ENCODE peak calls at places on chromosomes 16 and 17, in ten cellular contexts. One of them, this sample, is unnamed.

GRCh38 chr17:66344473-66344872 is 42.1 kb downstream of the PRKCA start:
- DNase-seq in thoracic aorta: no peak
- DNase-seq in BJ: no peak
- DNase-seq in GM23338: no peak
- DNase-seq in endothelial cell of umbilical vein: no peak
- DNase-seq in stomach: no peak
- DNase-seq in IMR-90: no peak
- DNase-seq in CD4-positive, alpha-beta T cell: no peak
- DNase-seq in GM10248: no peak
- DNase-seq in fibroblast of mammary gland: no peak
- DNase-seq in this sample: no peak

GRCh38 chr17:76504117-76504516 is 2.9 kb upstream of the RHBDF2 start:
- DNase-seq in thoracic aorta: no peak
- DNase-seq in BJ: no peak
- DNase-seq in GM23338: no peak
- DNase-seq in endothelial cell of umbilical vein: no peak
- DNase-seq in stomach: no peak
- DNase-seq in IMR-90: no peak
- DNase-seq in CD4-positive, alpha-beta T cell: no peak
- DNase-seq in GM10248: no peak
- DNase-seq in fibroblast of mammary gland: no peak
- DNase-seq in this sample: no peak

GRCh38 chr16:53515259-53515658 is 12.2 kb upstream of the AKTIP start:
- DNase-seq in thoracic aorta: no peak
- DNase-seq in BJ: no peak
- DNase-seq in GM23338: no peak
- DNase-seq in endothelial cell of umbilical vein: peak
- DNase-seq in stomach: no peak
- DNase-seq in IMR-90: peak
- DNase-seq in CD4-positive, alpha-beta T cell: no peak
- DNase-seq in GM10248: no peak
- DNase-seq in fibroblast of mammary gland: peak
- DNase-seq in this sample: no peak

GRCh38 chr17:37700881-37701280 is 44.0 kb downstream of the HNF1B start:
- DNase-seq in thoracic aorta: no peak
- DNase-seq in BJ: no peak
- DNase-seq in GM23338: no peak
- DNase-seq in endothelial cell of umbilical vein: no peak
- DNase-seq in stomach: no peak
- DNase-seq in IMR-90: peak
- DNase-seq in CD4-positive, alpha-beta T cell: no peak
- DNase-seq in GM10248: no peak
- DNase-seq in fibroblast of mammary gland: no peak
- DNase-seq in this sample: no peak

GRCh38 chr16:12094537-12095265 is 118.2 kb downstream of the SNX29 start:
- DNase-seq in thoracic aorta: no peak
- DNase-seq in BJ: no peak
- DNase-seq in GM23338: no peak
- DNase-seq in endothelial cell of umbilical vein: no peak
- DNase-seq in stomach: no peak
- DNase-seq in IMR-90: no peak
- DNase-seq in CD4-positive, alpha-beta T cell: no peak
- DNase-seq in GM10248: no peak
- DNase-seq in fibroblast of mammary gland: no peak
- DNase-seq in this sample: no peak

GRCh38 chr17:47872019-47872650 is 21.2 kb upstream of the SP6 start:
- DNase-seq in thoracic aorta: no peak
- DNase-seq in BJ: no peak
- DNase-seq in GM23338: peak
- DNase-seq in endothelial cell of umbilical vein: no peak
- DNase-seq in stomach: no peak
- DNase-seq in IMR-90: no peak
- DNase-seq in CD4-positive, alpha-beta T cell: no peak
- DNase-seq in GM10248: no peak
- DNase-seq in fibroblast of mammary gland: no peak
- DNase-seq in this sample: no peak

GRCh38 chr16:56742030-56742984 is 12.4 kb downstream of the NUP93 start:
- DNase-seq in thoracic aorta: no peak
- DNase-seq in BJ: no peak
- DNase-seq in GM23338: no peak
- DNase-seq in endothelial cell of umbilical vein: peak
- DNase-seq in stomach: no peak
- DNase-seq in IMR-90: peak
- DNase-seq in CD4-positive, alpha-beta T cell: no peak
- DNase-seq in GM10248: no peak
- DNase-seq in fibroblast of mammary gland: peak
- DNase-seq in this sample: no peak

GRCh38 chr16:11554054-11554453 is 32.7 kb downstream of the LITAF start:
- DNase-seq in thoracic aorta: no peak
- DNase-seq in BJ: no peak
- DNase-seq in GM23338: no peak
- DNase-seq in endothelial cell of umbilical vein: no peak
- DNase-seq in stomach: no peak
- DNase-seq in IMR-90: no peak
- DNase-seq in CD4-positive, alpha-beta T cell: no peak
- DNase-seq in GM10248: no peak
- DNase-seq in fibroblast of mammary gland: no peak
- DNase-seq in this sample: no peak

GRCh38 chr16:89759742-89760366 is 38.5 kb downstream of the ZNF276 start:
- DNase-seq in thoracic aorta: no peak
- DNase-seq in BJ: no peak
- DNase-seq in GM23338: peak
- DNase-seq in endothelial cell of umbilical vein: no peak
- DNase-seq in stomach: no peak
- DNase-seq in IMR-90: no peak
- DNase-seq in CD4-positive, alpha-beta T cell: no peak
- DNase-seq in GM10248: no peak
- DNase-seq in fibroblast of mammary gland: peak
- DNase-seq in this sample: no peak

GRCh38 chr17:59366040-59366757 is 34.7 kb downstream of the YPEL2 start:
- DNase-seq in thoracic aorta: no peak
- DNase-seq in BJ: no peak
- DNase-seq in GM23338: peak
- DNase-seq in endothelial cell of umbilical vein: no peak
- DNase-seq in stomach: peak
- DNase-seq in IMR-90: no peak
- DNase-seq in CD4-positive, alpha-beta T cell: no peak
- DNase-seq in GM10248: no peak
- DNase-seq in fibroblast of mammary gland: no peak
- DNase-seq in this sample: no peak

GRCh38 chr16:86363057-86363490 is 147.3 kb upstream of the FOXF1 start:
- DNase-seq in thoracic aorta: no peak
- DNase-seq in BJ: peak
- DNase-seq in GM23338: no peak
- DNase-seq in endothelial cell of umbilical vein: no peak
- DNase-seq in stomach: no peak
- DNase-seq in IMR-90: peak
- DNase-seq in CD4-positive, alpha-beta T cell: no peak
- DNase-seq in GM10248: no peak
- DNase-seq in fibroblast of mammary gland: peak
- DNase-seq in this sample: no peak

GRCh38 chr16:80105160-80105559 is 435.6 kb upstream of the DYNLRB2 start:
- DNase-seq in thoracic aorta: no peak
- DNase-seq in BJ: no peak
- DNase-seq in GM23338: no peak
- DNase-seq in endothelial cell of umbilical vein: no peak
- DNase-seq in stomach: no peak
- DNase-seq in IMR-90: no peak
- DNase-seq in CD4-positive, alpha-beta T cell: no peak
- DNase-seq in GM10248: no peak
- DNase-seq in fibroblast of mammary gland: peak
- DNase-seq in this sample: no peak

GRCh38 chr17:50426814-50427787 is 1.1 kb downstream of the ACSF2 start:
- DNase-seq in thoracic aorta: no peak
- DNase-seq in BJ: no peak
- DNase-seq in GM23338: peak
- DNase-seq in endothelial cell of umbilical vein: peak
- DNase-seq in stomach: peak
- DNase-seq in IMR-90: peak
- DNase-seq in CD4-positive, alpha-beta T cell: no peak
- DNase-seq in GM10248: peak
- DNase-seq in fibroblast of mammary gland: peak
- DNase-seq in this sample: no peak
- TF ChIP-seq CTCF in thoracic aorta: peak
- TF ChIP-seq CTCF in BJ: peak
- TF ChIP-seq CTCF in GM23338: peak
- TF ChIP-seq CTCF in endothelial cell of umbilical vein: peak
- TF ChIP-seq CTCF in stomach: no peak
- TF ChIP-seq CTCF in IMR-90: peak
- TF ChIP-seq CTCF in CD4-positive, alpha-beta T cell: no peak
- TF ChIP-seq CTCF in GM10248: peak
- TF ChIP-seq CTCF in fibroblast of mammary gland: peak
- TF ChIP-seq CTCF in this sample: no peak

GRCh38 chr17:79779661-79780365 is 1.9 kb downstream of the CBX2 start:
- DNase-seq in thoracic aorta: no peak
- DNase-seq in BJ: no peak
- DNase-seq in GM23338: no peak
- DNase-seq in endothelial cell of umbilical vein: no peak
- DNase-seq in stomach: no peak
- DNase-seq in IMR-90: no peak
- DNase-seq in CD4-positive, alpha-beta T cell: no peak
- DNase-seq in GM10248: no peak
- DNase-seq in fibroblast of mammary gland: no peak
- DNase-seq in this sample: no peak

GRCh38 chr17:79779088-79779529 is 1.2 kb downstream of the CBX2 start:
- DNase-seq in thoracic aorta: no peak
- DNase-seq in BJ: no peak
- DNase-seq in GM23338: no peak
- DNase-seq in endothelial cell of umbilical vein: no peak
- DNase-seq in stomach: no peak
- DNase-seq in IMR-90: no peak
- DNase-seq in CD4-positive, alpha-beta T cell: no peak
- DNase-seq in GM10248: no peak
- DNase-seq in fibroblast of mammary gland: no peak
- DNase-seq in this sample: no peak

GRCh38 chr17:79778504-79779087 is 648 bp downstream of the CBX2 start:
- DNase-seq in thoracic aorta: no peak
- DNase-seq in BJ: no peak
- DNase-seq in GM23338: peak
- DNase-seq in endothelial cell of umbilical vein: no peak
- DNase-seq in stomach: no peak
- DNase-seq in IMR-90: no peak
- DNase-seq in CD4-positive, alpha-beta T cell: no peak
- DNase-seq in GM10248: peak
- DNase-seq in fibroblast of mammary gland: no peak
- DNase-seq in this sample: no peak

GRCh38 chr17:79781691-79782575 is 4.0 kb downstream of the CBX2 start:
- DNase-seq in thoracic aorta: no peak
- DNase-seq in BJ: no peak
- DNase-seq in GM23338: no peak
- DNase-seq in endothelial cell of umbilical vein: no peak
- DNase-seq in stomach: no peak
- DNase-seq in IMR-90: no peak
- DNase-seq in CD4-positive, alpha-beta T cell: no peak
- DNase-seq in GM10248: no peak
- DNase-seq in fibroblast of mammary gland: no peak
- DNase-seq in this sample: no peak

GRCh38 chr17:79781012-79781665 is 3.2 kb downstream of the CBX2 start:
- DNase-seq in thoracic aorta: no peak
- DNase-seq in BJ: no peak
- DNase-seq in GM23338: no peak
- DNase-seq in endothelial cell of umbilical vein: no peak
- DNase-seq in stomach: no peak
- DNase-seq in IMR-90: no peak
- DNase-seq in CD4-positive, alpha-beta T cell: no peak
- DNase-seq in GM10248: no peak
- DNase-seq in fibroblast of mammary gland: no peak
- DNase-seq in this sample: no peak
- TF ChIP-seq CTCF in thoracic aorta: no peak
- TF ChIP-seq CTCF in BJ: no peak
- TF ChIP-seq CTCF in GM23338: no peak
- TF ChIP-seq CTCF in endothelial cell of umbilical vein: no peak
- TF ChIP-seq CTCF in stomach: no peak
- TF ChIP-seq CTCF in IMR-90: no peak
- TF ChIP-seq CTCF in CD4-positive, alpha-beta T cell: no peak
- TF ChIP-seq CTCF in GM10248: no peak
- TF ChIP-seq CTCF in fibroblast of mammary gland: no peak
- TF ChIP-seq CTCF in this sample: no peak

DNA sequence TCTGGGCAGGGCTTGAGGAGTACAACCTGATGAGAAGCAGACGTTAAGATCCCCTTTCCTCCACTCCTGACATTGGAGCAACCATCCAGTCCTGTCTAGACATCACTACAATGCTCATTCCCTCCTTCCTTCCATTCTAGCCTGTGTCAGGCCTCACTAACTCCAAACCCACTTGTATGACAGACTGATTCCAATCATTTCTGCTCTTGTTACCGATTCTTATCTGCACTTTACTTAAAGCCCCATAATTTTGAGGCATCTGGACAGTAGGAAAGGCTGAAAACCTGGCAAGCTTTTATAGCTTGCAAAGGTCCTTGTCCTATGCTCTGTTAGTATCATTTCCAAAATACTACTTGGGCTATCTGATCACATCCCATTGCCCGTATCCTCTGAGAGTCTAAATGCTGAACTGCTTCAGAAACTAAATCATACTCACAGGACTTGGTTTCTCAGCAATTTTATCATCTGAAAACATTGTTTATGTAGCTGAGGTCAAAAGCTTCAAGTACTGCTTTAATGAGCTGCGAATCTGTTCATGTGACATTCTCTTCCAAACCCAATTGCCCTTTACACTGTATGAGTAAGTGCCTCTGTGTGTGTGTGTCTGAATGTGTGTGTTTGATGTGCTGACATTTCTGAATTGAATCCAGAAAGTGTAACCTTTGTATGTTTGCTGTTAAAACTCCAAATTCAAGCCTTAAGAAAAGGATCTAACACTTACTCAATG is 57.2 kb upstream of the CACNG3 start:
- DNase-seq in thoracic aorta: no peak
- DNase-seq in BJ: no peak
- DNase-seq in GM23338: no peak
- DNase-seq in endothelial cell of umbilical vein: no peak
- DNase-seq in stomach: no peak
- DNase-seq in IMR-90: no peak
- DNase-seq in CD4-positive, alpha-beta T cell: no peak
- DNase-seq in GM10248: no peak
- DNase-seq in fibroblast of mammary gland: no peak
- DNase-seq in this sample: no peak
- TF ChIP-seq CTCF in thoracic aorta: no peak
- TF ChIP-seq CTCF in BJ: no peak
- TF ChIP-seq CTCF in GM23338: no peak
- TF ChIP-seq CTCF in endothelial cell of umbilical vein: no peak
- TF ChIP-seq CTCF in stomach: no peak
- TF ChIP-seq CTCF in IMR-90: no peak
- TF ChIP-seq CTCF in CD4-positive, alpha-beta T cell: no peak
- TF ChIP-seq CTCF in GM10248: no peak
- TF ChIP-seq CTCF in fibroblast of mammary gland: no peak
- TF ChIP-seq CTCF in this sample: no peak

DNA sequence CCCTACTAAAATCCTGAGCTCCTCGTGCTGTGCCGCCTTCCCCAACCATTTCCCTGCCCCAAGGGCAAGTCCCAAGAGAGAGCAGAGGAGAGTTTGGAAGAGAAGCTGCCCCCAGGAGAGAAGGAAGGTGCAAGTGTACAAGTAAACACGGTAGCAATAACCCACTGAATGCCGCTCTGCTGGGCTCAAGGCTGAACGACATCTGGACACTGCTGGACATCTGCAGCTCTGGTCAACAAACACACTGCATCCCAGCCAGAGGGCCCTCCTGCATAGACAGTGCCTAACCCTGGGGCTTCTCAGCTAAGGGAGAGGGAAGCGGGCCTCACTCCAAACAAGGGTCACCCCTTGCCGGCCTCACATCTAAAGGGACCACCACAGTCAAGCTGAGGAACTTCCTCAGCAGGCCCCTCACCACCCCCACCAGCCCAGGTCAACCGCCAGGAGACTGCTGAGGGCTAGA is 12.7 kb downstream of the JUP start:
- DNase-seq in thoracic aorta: no peak
- DNase-seq in BJ: no peak
- DNase-seq in GM23338: no peak
- DNase-seq in endothelial cell of umbilical vein: no peak
- DNase-seq in stomach: no peak
- DNase-seq in IMR-90: peak
- DNase-seq in CD4-positive, alpha-beta T cell: no peak
- DNase-seq in GM10248: no peak
- DNase-seq in fibroblast of mammary gland: no peak
- DNase-seq in this sample: no peak
- TF ChIP-seq CTCF in thoracic aorta: no peak
- TF ChIP-seq CTCF in BJ: no peak
- TF ChIP-seq CTCF in GM23338: peak
- TF ChIP-seq CTCF in endothelial cell of umbilical vein: no peak
- TF ChIP-seq CTCF in stomach: no peak
- TF ChIP-seq CTCF in IMR-90: no peak
- TF ChIP-seq CTCF in CD4-positive, alpha-beta T cell: no peak
- TF ChIP-seq CTCF in GM10248: no peak
- TF ChIP-seq CTCF in fibroblast of mammary gland: no peak
- TF ChIP-seq CTCF in this sample: no peak

This sample was measured in omental fat pad.